ENCODE peak calls at places on chromosomes 1 and 21, in seven cellular contexts. T is brain microvascular endothelial cell, H is astrocyte of the spinal cord, G is Panc1, M is A549, E is lower lobe of right lung, O is HFF-Myc. L is an unnamed sample.

GRCh38 chr1:180952657-180953013 is 39.9 kb downstream of the KIAA1614 start:
- DNase-seq in E (no peak), H (no peak), T (no peak), O (no peak), M (no peak), G (no peak), L (no peak)

GRCh38 chr1:191675991-191676783 is 482.1 kb upstream of the RGS18 start:
- DNase-seq in M (no peak), G (no peak), T (no peak), O (no peak), E (no peak), H (no peak), L (no peak)

GRCh38 chr1:25671929-25672328 is 55.3 kb downstream of the MAN1C1 start:
- DNase-seq in E (no peak), T (no peak), G (no peak), H (no peak), M (no peak), O (no peak), L (no peak)

GRCh38 chr1:28887835-28888682 is 26.3 kb upstream of the EPB41 start:
- DNase-seq in O (no peak), H (no peak), M (no peak), T (no peak), G (no peak), E (peak), L (no peak)

GRCh38 chr1:27772071-27772470 is 948 bp upstream of the STX12 start:
- DNase-seq in H (peak), E (no peak), O (no peak), G (no peak), T (no peak), M (no peak), L (no peak)

GRCh38 chr21:20591294-20591693 is 406.9 kb upstream of the NCAM2 start:
- DNase-seq in E (no peak), O (no peak), G (no peak), M (no peak), T (peak), H (peak), L (no peak)

GRCh38 chr1:116111196-116112021 is at the start of gene MAB21L3:
- DNase-seq in O (no peak), T (no peak), E (no peak), G (no peak), H (no peak), M (no peak), L (no peak)

GRCh38 chr1:20165522-20165951 is 20.4 kb upstream of the UBXN10 start:
- DNase-seq in E (no peak), M (peak), H (no peak), T (peak), G (no peak), O (no peak), L (no peak)

GRCh38 chr1:57345916-57346315 is 77.9 kb downstream of the DAB1 start:
- DNase-seq in E (no peak), G (no peak), O (no peak), M (no peak), T (no peak), H (no peak), L (no peak)

DNA sequence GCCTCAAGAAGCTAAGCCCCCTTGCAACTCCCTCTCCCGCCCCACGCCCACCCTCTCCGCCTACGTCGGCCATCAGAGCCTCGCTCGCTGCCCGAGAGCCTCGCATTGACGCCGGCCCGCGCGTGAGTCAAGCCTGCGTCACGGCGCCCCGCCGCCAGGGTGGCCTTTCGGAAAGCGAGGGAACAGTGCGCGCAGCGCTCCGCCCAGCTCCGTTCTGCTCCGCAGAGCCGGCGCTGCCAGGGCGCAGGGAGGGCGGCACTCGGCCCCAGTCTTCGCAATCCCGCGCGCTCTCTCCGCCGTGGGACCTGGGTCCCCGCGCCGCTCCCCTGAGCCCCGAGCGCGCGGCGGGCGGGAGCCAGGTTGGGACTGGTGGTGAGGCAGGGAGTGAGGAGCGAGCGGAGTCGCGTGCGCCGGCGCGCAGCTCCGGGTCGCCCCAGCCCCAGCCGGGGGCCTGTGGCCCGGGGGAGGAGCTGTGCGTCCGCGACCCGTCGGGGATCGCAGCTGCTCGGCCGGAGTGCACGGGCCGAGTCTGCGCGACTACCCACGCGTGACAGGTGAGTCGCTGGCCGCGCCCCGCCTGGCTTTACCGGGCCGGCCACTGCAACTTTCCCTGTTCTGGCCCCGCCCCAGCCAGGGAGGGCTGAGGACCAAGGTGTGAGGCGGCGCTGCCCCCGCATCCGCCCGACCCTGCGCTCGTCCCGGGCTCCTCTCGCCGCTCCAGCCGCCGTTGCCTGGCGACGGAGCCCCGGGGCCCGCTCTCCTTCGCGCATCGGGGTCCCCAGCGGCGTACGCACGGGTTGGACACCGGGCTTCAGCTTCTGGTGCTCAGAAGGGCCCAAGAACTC is at the start of gene SLC6A17:
- DNase-seq in T (peak), H (peak), G (no peak), M (peak), E (no peak), O (no peak), L (no peak)
- TF ChIP-seq CTCF in T (peak), H (no peak), G (no peak), M (no peak), E (no peak), O (no peak), L (peak)

GRCh38 chr1:211742889-211743529 is 67.6 kb upstream of the NEK2 start:
- DNase-seq in H (no peak), M (no peak), O (no peak), G (no peak), T (no peak), E (no peak), L (no peak)
- TF ChIP-seq CTCF in H (no peak), M (no peak), O (no peak), G (no peak), T (no peak), E (no peak), L (no peak)

DNA sequence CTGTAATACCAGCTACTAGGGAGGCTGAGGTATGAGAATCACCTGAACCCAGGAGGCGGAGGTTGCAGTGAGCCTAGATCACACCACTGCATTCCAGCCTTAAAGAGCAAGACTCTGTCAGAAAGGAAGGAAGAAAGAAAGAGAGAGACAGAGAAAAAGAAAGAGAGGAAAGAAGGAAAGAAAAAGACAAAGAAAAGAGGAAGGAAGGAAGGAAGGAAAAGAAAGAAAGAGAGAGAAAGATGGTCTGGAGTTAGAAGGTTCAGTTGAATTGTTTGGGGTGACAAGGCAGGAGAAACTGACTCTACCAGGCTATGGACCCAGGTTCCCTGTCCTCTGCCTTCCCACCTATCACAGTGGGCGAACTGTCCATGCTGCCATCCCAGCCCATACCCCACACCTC is 27.4 kb upstream of the PIK3CD start:
- DNase-seq in O (no peak), M (no peak), T (no peak), H (no peak), G (no peak), E (no peak), L (no peak)
- TF ChIP-seq CTCF in O (no peak), M (no peak), T (no peak), H (no peak), G (no peak), E (no peak), L (no peak)

DNA sequence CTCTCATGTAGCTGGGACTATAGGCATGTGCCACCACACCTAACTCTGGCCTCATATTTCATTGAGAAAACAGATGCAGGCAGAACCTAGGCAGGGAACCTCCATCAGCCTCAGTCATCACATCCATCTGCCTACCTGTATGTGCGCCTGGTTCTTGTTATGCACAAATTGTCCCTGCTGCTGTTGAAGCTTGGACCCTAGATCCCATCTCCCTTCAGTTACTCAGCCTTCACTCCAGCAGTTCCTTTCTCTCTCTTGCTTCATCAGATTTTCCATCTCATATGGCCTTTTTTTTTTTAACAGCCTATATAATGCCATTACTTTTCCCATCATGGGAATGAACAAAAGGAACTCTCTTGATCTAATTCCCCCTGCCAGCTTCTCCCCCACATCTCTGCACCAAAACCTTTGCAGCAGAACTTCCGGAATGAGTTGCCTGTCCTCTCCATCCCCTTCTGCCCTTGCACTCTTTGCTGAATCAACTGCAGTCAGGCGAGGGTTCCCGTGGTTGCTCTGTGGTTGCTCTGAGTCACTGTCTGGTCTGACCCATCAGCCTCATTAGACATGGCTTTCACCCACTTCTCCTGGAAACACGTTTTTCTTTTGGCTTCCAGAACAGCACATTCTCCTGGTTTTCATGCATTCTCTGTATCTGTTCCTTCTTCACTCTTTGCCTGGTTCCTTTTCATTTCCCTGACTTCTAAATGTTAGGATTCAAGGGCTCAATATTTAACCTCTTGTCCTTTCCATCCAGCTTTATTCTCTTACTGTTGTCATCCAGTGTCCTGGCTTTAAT is 41.5 kb downstream of the UBE4B start:
- DNase-seq in G (peak), H (peak), O (peak), E (peak), T (peak), M (peak), L (no peak)
- TF ChIP-seq CTCF in G (no peak), H (no peak), O (no peak), E (no peak), T (no peak), M (no peak), L (no peak)

GRCh38 chr1:36366091-36366661 is 19.5 kb downstream of the STK40 start:
- DNase-seq in G (no peak), O (no peak), E (peak), H (no peak), T (peak), M (no peak), L (no peak)
- TF ChIP-seq CTCF in G (no peak), O (no peak), E (no peak), H (peak), T (peak), M (no peak), L (no peak)

DNA sequence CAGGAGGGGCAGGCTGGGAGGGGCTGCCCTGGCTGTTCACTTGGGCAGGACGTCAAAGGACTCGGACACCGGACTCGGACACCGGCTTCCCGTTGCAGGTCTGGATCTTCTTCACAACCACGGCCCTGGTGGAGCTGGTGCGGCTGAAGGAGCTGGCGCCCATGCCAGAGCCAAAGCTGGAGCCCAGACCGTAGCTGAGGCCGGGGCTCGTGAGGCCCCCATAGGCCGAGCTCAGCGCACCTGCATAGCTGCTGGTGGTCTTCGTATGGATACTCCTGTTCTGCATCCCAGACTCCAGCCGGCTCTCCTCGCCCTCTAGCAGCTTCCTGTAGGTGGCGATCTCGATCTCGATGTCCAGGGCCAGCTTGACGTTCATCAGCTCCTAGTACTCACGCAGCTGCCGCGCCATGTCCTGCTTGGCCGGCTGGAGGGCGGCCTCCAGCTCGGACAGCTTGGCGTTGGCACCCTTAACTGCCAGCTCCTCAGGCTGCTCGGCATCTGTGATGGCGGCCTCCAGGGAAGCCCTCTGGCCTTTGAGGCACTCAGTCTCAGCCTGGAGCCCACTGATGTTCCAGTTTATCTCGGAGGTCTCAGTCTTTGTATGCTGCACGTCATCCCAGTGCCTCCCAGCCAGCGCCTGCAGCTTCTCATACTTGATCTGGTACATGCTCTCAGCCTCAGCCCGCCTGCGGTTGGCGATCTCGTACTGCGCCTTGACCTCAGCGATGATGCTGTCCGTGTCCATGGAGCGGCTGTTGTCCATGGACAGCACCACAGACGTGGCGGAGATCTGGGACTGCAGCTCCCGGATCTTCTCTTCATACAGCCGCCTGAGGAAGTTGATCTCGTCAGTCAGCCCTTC is 15.1 kb upstream of the KLF17 start:
- DNase-seq in E (no peak), M (peak), G (no peak), T (peak), H (no peak), O (no peak), L (no peak)
- TF ChIP-seq CTCF in E (no peak), M (peak), G (peak), T (peak), H (peak), O (peak), L (peak)

DNA sequence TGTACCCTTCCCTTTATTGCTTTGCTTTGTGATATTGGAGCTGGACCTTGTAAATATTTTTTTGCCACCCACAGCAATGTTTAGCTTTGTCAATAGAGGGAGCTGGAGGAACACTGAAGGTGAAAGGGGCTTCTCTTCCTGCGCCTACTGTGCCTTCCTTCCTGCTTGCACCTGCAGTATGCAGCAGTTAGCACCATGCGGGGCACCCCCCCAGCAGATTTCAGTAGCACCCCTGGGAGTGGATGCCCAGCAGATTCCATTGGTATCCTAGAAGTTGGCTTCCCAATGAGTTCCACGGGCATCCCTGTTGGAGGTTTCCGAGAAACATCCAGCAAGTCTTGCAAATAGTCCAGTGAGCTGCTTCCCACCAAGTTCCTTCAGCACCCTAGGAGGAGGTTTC is 25.6 kb downstream of the S100A10 start:
- DNase-seq in O (no peak), G (no peak), M (peak), E (no peak), T (peak), H (peak), L (no peak)
- TF ChIP-seq CTCF in O (peak), G (peak), M (peak), E (peak), T (peak), H (peak), L (peak)

L was measured in type B pancreatic cell.